ENCODE peak calls at places on chromosomes 2 and 18, in seven cellular contexts. V is dorsolateral prefrontal cortex, A is fibroblast of the aortic adventitia, E is transverse colon, K is foreskin fibroblast, Q is psoas muscle, W is astrocyte of the cerebellum. T is an unnamed sample.

GRCh38 chr18:63317982-63318881 is 1.3 kb downstream of the BCL2 start:
- DNase-seq in Q (peak), E (peak), W (no peak), V (peak), K (peak), A (no peak), T (no peak)

GRCh38 chr2:143110759-143111428 is 18.3 kb upstream of the ARHGAP15 start:
- DNase-seq in K (peak), A (peak), E (peak), Q (peak), W (peak), V (no peak), T (peak)

GRCh38 chr2:144159264-144159663 is 360.7 kb downstream of the ZEB2 start:
- DNase-seq in W (no peak), K (no peak), Q (no peak), E (no peak), V (no peak), A (no peak), T (no peak)

GRCh38 chr2:239139566-239139965 is 261.3 kb downstream of the HDAC4 start:
- DNase-seq in K (no peak), E (no peak), A (no peak), W (no peak), V (no peak), Q (peak), T (no peak)

GRCh38 chr2:11750917-11751316 is 4.5 kb downstream of the LPIN1 start:
- DNase-seq in E (peak), W (no peak), A (no peak), K (no peak), Q (no peak), V (no peak), T (no peak)

GRCh38 chr2:101030866-101031554 is 28.9 kb downstream of the RPL31 start:
- DNase-seq in A (no peak), V (no peak), E (no peak), K (no peak), Q (no peak), W (no peak), T (no peak)

GRCh38 chr2:219207884-219208740 is 1.5 kb downstream of the ZFAND2B start:
- DNase-seq in A (peak), W (no peak), E (no peak), V (no peak), K (peak), Q (no peak), T (peak)

GRCh38 chr2:121662651-121663050 is 13.4 kb upstream of the CLASP1 start:
- DNase-seq in A (no peak), K (no peak), Q (no peak), E (no peak), V (no peak), W (no peak), T (no peak)

GRCh38 chr2:26224095-26224494 is 20.3 kb downstream of the HADHA start:
- DNase-seq in E (no peak), Q (no peak), W (no peak), A (no peak), K (no peak), V (no peak), T (no peak)

GRCh38 chr2:222892321-222892720 is 31.5 kb downstream of the ACSL3 start:
- DNase-seq in W (no peak), V (no peak), A (peak), E (no peak), Q (no peak), K (peak), T (peak)

GRCh38 chr18:48781041-48781989 is 169.4 kb downstream of the SMAD7 start:
- DNase-seq in V (peak), Q (peak), K (peak), E (peak), W (no peak), A (peak), T (peak)

GRCh38 chr2:16142383-16143361 is 202.3 kb downstream of the MYCN start:
- DNase-seq in Q (no peak), K (no peak), E (no peak), W (no peak), V (no peak), A (no peak), T (no peak)

GRCh38 chr2:237182422-237183123 is 96.9 kb downstream of the COPS8 start:
- DNase-seq in A (no peak), Q (no peak), K (peak), W (no peak), V (no peak), E (no peak), T (peak)

GRCh38 chr2:108911807-108912628 is 77.0 kb downstream of the EDAR start:
- DNase-seq in Q (no peak), V (no peak), E (peak), A (no peak), W (no peak), K (no peak), T (no peak)

GRCh38 chr18:12531747-12532146 is 124.0 kb downstream of the PRELID3A start:
- DNase-seq in A (no peak), V (no peak), W (no peak), E (no peak), K (peak), Q (no peak), T (no peak)

GRCh38 chr2:118089015-118089800 is 937 bp downstream of the INSIG2 start:
- DNase-seq in Q (no peak), W (peak), A (peak), E (peak), K (peak), V (no peak), T (peak)

GRCh38 chr18:68406761-68407160 is 308.1 kb downstream of the TMX3 start:
- DNase-seq in V (no peak), A (no peak), K (no peak), W (no peak), E (no peak), Q (no peak), T (peak)

GRCh38 chr2:96906719-96907404 is 37.0 kb upstream of the SEMA4C start:
- DNase-seq in Q (peak), K (peak), E (no peak), V (no peak), W (no peak), A (peak), T (peak)

GRCh38 chr2:200786826-200787225 is 24.9 kb upstream of the BZW1 start:
- DNase-seq in Q (no peak), A (peak), W (no peak), V (no peak), E (no peak), K (peak), T (peak)

GRCh38 chr2:49146412-49146811 is 7.9 kb downstream of the FSHR start:
- DNase-seq in E (no peak), K (no peak), W (no peak), A (no peak), V (no peak), Q (no peak), T (no peak)

GRCh38 chr2:120820885-120821279 is 85.2 kb downstream of the GLI2 start:
- DNase-seq in K (peak), A (peak), E (no peak), W (peak), V (no peak), Q (peak), T (peak)

GRCh38 chr2:233081232-233081730 is 21.1 kb downstream of the INPP5D start:
- DNase-seq in Q (no peak), K (no peak), E (no peak), A (no peak), W (no peak), V (no peak), T (no peak)

DNA sequence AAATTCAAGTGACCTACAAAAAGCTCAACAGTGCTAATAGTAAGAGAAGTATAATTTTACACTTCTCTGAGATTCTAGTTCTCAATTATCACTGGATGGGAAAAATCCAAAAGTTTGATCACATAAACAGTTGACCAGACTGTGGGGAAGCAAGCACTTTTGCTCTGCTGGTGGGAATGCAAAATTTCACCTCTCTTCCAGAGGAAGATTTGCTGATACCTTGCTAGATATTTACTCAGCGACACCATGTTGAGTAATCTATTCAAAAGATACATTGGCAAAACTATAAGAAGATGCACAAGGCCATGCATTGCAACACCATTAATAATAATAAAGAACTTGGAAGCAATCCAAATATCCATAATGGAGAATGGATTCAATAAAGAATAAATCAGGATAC is 204.4 kb downstream of the MREG start:
- DNase-seq in W (no peak), A (peak), K (peak), V (no peak), E (no peak), Q (no peak), T (no peak)
- TF ChIP-seq CTCF in W (peak), A (peak), K (peak), V (no peak), E (no peak), Q (no peak), T (peak)

GRCh38 chr2:216110620-216111019 is 1.5 kb downstream of the XRCC5 start:
- DNase-seq in A (no peak), Q (no peak), V (no peak), K (no peak), E (no peak), W (no peak), T (peak)
- H3K4me3 ChIP-seq in A (peak), Q (peak), V (peak), K (peak), E (no peak), W (peak), T (peak)

GRCh38 chr2:110116033-110116710 is 550 bp upstream of the MALL start:
- DNase-seq in E (peak), W (peak), Q (peak), A (peak), V (no peak), K (peak), T (peak)
- TF ChIP-seq CTCF in E (peak), W (peak), Q (peak), A (peak), V (peak), K (peak), T (peak)

GRCh38 chr18:34483198-34483597 is 226.9 kb upstream of the DTNA start:
- DNase-seq in E (no peak), K (no peak), Q (no peak), V (no peak), W (no peak), A (no peak), T (no peak)

DNA sequence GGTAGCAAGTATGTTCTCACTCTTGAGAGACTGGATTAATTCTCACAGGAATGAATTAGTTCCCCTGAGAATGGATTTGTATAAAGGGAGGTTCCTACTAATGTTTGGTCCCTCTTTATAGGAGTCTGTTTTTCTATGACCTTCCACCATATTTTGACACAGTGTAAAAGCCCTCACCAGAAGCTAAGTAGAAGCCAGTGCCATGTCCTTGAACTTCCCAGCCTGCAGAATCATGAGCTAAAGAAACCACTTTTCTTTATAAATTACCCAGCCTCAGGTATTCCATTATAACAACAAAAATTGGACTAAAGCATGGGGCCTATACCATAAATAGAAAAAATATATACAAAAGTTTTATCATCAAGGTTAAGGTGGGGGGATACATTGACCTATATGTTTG is 227.9 kb upstream of the DTNA start:
- DNase-seq in E (no peak), Q (no peak), V (no peak), K (no peak), A (no peak), W (no peak), T (no peak)
- H3K4me3 ChIP-seq in E (no peak), Q (no peak), V (no peak), K (no peak), A (no peak), W (no peak), T (no peak)

GRCh38 chr18:57916684-57917083 is 113.6 kb upstream of the ATP8B1 start:
- DNase-seq in Q (no peak), V (no peak), A (no peak), E (no peak), K (no peak), W (no peak), T (no peak)

GRCh38 chr18:57915241-57915640 is 112.1 kb upstream of the ATP8B1 start:
- DNase-seq in E (no peak), A (no peak), Q (no peak), V (no peak), W (no peak), K (peak), T (no peak)

GRCh38 chr18:57918601-57919000 is 115.5 kb upstream of the ATP8B1 start:
- DNase-seq in A (no peak), E (no peak), K (no peak), W (no peak), Q (no peak), V (no peak), T (no peak)

GRCh38 chr18:57913686-57914085 is 110.6 kb upstream of the ATP8B1 start:
- DNase-seq in V (no peak), K (no peak), Q (no peak), W (no peak), A (no peak), E (no peak), T (no peak)

DNA sequence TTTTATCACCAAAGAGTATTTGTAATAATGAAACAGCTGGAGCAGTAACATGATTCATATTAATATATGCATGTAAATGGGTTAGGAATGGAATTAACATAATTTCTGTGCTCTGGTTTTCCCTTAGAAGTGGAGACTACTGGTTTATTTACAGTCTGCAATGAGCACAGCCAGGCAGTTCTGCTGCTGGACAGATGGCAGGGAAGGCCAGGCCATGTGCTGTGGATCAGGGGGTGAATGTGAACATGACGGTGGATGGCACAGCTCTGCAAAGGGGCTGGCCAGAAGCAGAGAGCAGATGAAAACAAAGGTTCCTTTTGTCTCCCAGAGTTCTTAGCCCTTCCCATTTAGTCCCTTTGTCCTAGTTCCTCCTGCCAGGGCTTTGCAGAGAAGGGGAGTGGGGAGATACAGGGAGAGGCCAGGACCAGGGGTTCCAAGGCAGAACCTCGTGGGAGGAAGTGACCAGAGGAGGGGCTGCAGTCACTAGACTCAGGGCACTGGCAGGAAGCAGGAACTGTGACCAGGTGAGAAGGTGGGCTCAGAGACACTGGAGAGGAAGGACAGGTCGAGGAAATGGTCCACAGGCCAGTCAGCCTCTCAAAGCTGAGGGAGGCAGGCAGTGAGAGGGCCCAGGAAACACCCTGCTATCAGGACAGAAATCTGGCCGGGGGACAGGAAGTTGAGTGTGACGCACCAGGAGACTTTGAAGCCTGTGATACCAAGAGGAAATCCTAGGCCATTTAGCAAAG is 112.9 kb upstream of the ATP8B1 start:
- DNase-seq in W (no peak), K (peak), Q (no peak), E (peak), V (peak), A (no peak), T (no peak)
- TF ChIP-seq CTCF in W (no peak), K (no peak), Q (no peak), E (no peak), V (no peak), A (no peak), T (no peak)

GRCh38 chr2:160075171-160075570 is 12.8 kb upstream of the PLA2R1 start:
- DNase-seq in E (no peak), W (peak), A (peak), V (no peak), K (peak), Q (peak), T (peak)
- H3K4me3 ChIP-seq in E (no peak), W (no peak), A (no peak), V (no peak), K (no peak), Q (no peak), T (no peak)

GRCh38 chr2:189412330-189412953 is 28.8 kb upstream of the WDR75 start:
- DNase-seq in K (peak), Q (no peak), V (no peak), A (peak), E (peak), W (peak), T (peak)
- TF ChIP-seq CTCF in K (peak), Q (peak), V (peak), A (peak), E (peak), W (peak), T (peak)

T was measured in AG10803.